ENCODE peak calls at places on chromosome 14, in six cellular contexts. V, K, Z, D, A and Y are unnamed samples.

GRCh38 chr14:65019944-65020566 is 33.4 kb downstream of the FNTB start:
- DNase-seq in A (no peak), D (peak), V (no peak), K (peak), Z (peak), Y (no peak)

GRCh38 chr14:99603471-99603933 is 505 bp downstream of the CCDC85C start:
- DNase-seq in V (peak), D (peak), A (no peak), Z (no peak), K (peak), Y (peak)

GRCh38 chr14:38762436-38762835 is 340.6 kb downstream of the SEC23A start:
- DNase-seq in D (no peak), K (no peak), A (no peak), Z (no peak), V (no peak), Y (no peak)

GRCh38 chr14:86022031-86022629 is 492.2 kb downstream of the FLRT2 start:
- DNase-seq in V (no peak), D (no peak), A (no peak), K (no peak), Z (no peak), Y (no peak)

GRCh38 chr14:105193916-105194782 is 13.0 kb upstream of the NUDT14 start:
- DNase-seq in Z (no peak), K (no peak), A (no peak), V (peak), D (no peak), Y (no peak)

GRCh38 chr14:94612174-94612573 is at the start of gene SERPINA3:
- DNase-seq in Z (no peak), K (no peak), D (no peak), V (no peak), A (no peak), Y (no peak)

GRCh38 chr14:81401420-81402122 is 1.4 kb upstream of the STON2 start:
- DNase-seq in K (peak), V (peak), D (no peak), A (no peak), Z (no peak), Y (no peak)

GRCh38 chr14:105197274-105197673 is 16.2 kb upstream of the NUDT14 start:
- DNase-seq in Z (no peak), A (no peak), D (no peak), K (peak), V (no peak), Y (no peak)

GRCh38 chr14:55116246-55117030 is 12.6 kb upstream of the LGALS3 start:
- DNase-seq in A (no peak), V (no peak), D (no peak), Z (no peak), K (no peak), Y (no peak)

GRCh38 chr14:101068958-101069549 is 165.5 kb upstream of the RTL1 start:
- DNase-seq in K (no peak), Z (no peak), D (no peak), A (peak), V (no peak), Y (no peak)

GRCh38 chr14:74221741-74222140 is 17.5 kb upstream of the VSX2 start:
- DNase-seq in D (no peak), K (no peak), V (no peak), Z (no peak), A (no peak), Y (no peak)

GRCh38 chr14:23030936-23031335 is 3.8 kb downstream of the PSMB5 start:
- DNase-seq in A (no peak), Z (no peak), K (no peak), D (no peak), V (no peak), Y (no peak)

GRCh38 chr14:80927385-80927989 is 14.1 kb downstream of the CEP128 start:
- DNase-seq in V (no peak), A (no peak), K (no peak), Z (no peak), D (no peak), Y (no peak)

GRCh38 chr14:104660597-104660996 is 28.8 kb upstream of the INF2 start:
- DNase-seq in Z (no peak), A (no peak), D (no peak), V (no peak), K (no peak), Y (no peak)

GRCh38 chr14:53927171-53927570 is 29.5 kb downstream of the BMP4 start:
- DNase-seq in Z (no peak), D (no peak), A (no peak), K (no peak), V (no peak), Y (no peak)